ENCODE peak calls at places on chromosomes 13 and 19, in seven cellular contexts. M is transverse colon, L is retinal pigment epithelial cell, T is progenitor cell of endocrine pancreas, I is A673, F is HFF-Myc, V is ascending aorta. K is an unnamed sample.

GRCh38 chr13:61954092-61954491 is 538.4 kb upstream of the PCDH20 start:
- DNase-seq in M (no peak), L (peak; percentile 17), T (no peak), I (peak; percentile 67), F (no peak), V (no peak), K (no peak)

GRCh38 chr19:6593651-6594416 is 2.9 kb upstream of the CD70 start:
- DNase-seq in M (no peak), L (no peak), T (no peak), I (peak; percentile 24), F (no peak), V (no peak), K (no peak)

GRCh38 chr13:106533101-106533939 is 2.1 kb downstream of the EFNB2 start:
- DNase-seq in M (peak; percentile 89), L (no peak), T (peak; percentile 76), I (peak; percentile 13), F (no peak), V (no peak), K (peak; percentile 31)

GRCh38 chr19:30093966-30094770 is 152.1 kb downstream of the URI1 start:
- DNase-seq in M (no peak), L (no peak), T (no peak), I (no peak), F (no peak), V (no peak), K (no peak)

GRCh38 chr13:57633141-57633949 is 1.8 kb downstream of the PCDH17 start:
- DNase-seq in M (peak; percentile 13), L (no peak), T (peak; percentile 52), I (no peak), F (no peak), V (no peak), K (no peak)

GRCh38 chr19:34793562-34793961 is 20.5 kb upstream of the ZNF599 start:
- DNase-seq in M (no peak), L (no peak), T (no peak), I (peak; percentile 3), F (no peak), V (no peak), K (no peak)

GRCh38 chr19:48512504-48513288 is 1.1 kb upstream of the LMTK3 start:
- DNase-seq in M (no peak), L (no peak), T (no peak), I (no peak), F (no peak), V (no peak), K (no peak)

GRCh38 chr19:15292847-15293582 is 39.3 kb downstream of the BRD4 start:
- DNase-seq in M (no peak), L (no peak), T (no peak), I (no peak), F (no peak), V (no peak), K (no peak)

GRCh38 chr19:39296906-39297305 is 699 bp downstream of the IFNL1 start:
- DNase-seq in M (no peak), L (no peak), T (no peak), I (no peak), F (no peak), V (no peak), K (no peak)

GRCh38 chr19:28820289-28820688 is 392.7 kb downstream of the UQCRFS1 start:
- DNase-seq in M (no peak), L (no peak), T (no peak), I (no peak), F (no peak), V (no peak), K (no peak)
- TF ChIP-seq CTCF in M (no peak), L (no peak), T (no peak), I (no peak), F (no peak), V (no peak), K (no peak)

GRCh38 chr13:32538621-32539246 is at the start of gene N4BP2L2:
- DNase-seq in M (peak; percentile 94), L (peak; percentile 96), T (peak; percentile 76), I (peak; percentile 99), F (peak; percentile 96), V (peak; percentile 84), K (peak; percentile 77)
- TF ChIP-seq CTCF in M (no peak), L (peak; percentile 52), T (no peak), I (peak; percentile 71), F (peak; percentile 34), V (peak; percentile 9), K (no peak)

DNA sequence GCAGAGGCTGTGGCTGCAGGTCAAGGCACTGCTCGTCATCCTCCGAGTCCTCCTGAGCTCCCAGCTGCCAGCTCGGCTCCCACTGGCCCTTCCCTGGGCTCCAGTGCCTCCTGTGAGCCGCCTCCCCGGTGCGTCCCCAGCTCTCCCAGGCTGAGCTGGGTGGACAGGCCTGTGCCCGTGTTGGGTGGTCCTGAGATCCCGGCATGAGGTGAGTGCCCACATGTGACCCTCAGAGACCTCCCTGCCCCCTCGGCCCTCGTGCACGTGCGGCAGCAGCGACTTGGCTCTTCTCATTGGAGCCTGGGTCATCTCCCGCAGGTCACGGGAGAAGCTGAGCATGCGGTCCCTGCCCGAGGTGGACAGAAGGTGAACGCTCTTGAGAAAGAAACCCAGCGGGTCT is 15.4 kb downstream of the ADAT3 start:
- DNase-seq in M (no peak), L (no peak), T (no peak), I (no peak), F (no peak), V (no peak), K (no peak)
- TF ChIP-seq CTCF in M (no peak), L (no peak), T (no peak), I (no peak), F (no peak), V (no peak), K (no peak)

GRCh38 chr19:41897820-41898219 is 14.8 kb downstream of the ARHGEF1 start:
- DNase-seq in M (no peak), L (no peak), T (no peak), I (no peak), F (no peak), V (no peak), K (no peak)

GRCh38 chr19:41896581-41896942 is 13.6 kb downstream of the ARHGEF1 start:
- DNase-seq in M (no peak), L (no peak), T (no peak), I (no peak), F (no peak), V (no peak), K (no peak)

GRCh38 chr19:41897181-41897580 is 14.2 kb downstream of the ARHGEF1 start:
- DNase-seq in M (no peak), L (no peak), T (no peak), I (no peak), F (no peak), V (no peak), K (no peak)

GRCh38 chr19:41894350-41894749 is 11.4 kb downstream of the ARHGEF1 start:
- DNase-seq in M (no peak), L (no peak), T (no peak), I (no peak), F (no peak), V (no peak), K (no peak)

DNA sequence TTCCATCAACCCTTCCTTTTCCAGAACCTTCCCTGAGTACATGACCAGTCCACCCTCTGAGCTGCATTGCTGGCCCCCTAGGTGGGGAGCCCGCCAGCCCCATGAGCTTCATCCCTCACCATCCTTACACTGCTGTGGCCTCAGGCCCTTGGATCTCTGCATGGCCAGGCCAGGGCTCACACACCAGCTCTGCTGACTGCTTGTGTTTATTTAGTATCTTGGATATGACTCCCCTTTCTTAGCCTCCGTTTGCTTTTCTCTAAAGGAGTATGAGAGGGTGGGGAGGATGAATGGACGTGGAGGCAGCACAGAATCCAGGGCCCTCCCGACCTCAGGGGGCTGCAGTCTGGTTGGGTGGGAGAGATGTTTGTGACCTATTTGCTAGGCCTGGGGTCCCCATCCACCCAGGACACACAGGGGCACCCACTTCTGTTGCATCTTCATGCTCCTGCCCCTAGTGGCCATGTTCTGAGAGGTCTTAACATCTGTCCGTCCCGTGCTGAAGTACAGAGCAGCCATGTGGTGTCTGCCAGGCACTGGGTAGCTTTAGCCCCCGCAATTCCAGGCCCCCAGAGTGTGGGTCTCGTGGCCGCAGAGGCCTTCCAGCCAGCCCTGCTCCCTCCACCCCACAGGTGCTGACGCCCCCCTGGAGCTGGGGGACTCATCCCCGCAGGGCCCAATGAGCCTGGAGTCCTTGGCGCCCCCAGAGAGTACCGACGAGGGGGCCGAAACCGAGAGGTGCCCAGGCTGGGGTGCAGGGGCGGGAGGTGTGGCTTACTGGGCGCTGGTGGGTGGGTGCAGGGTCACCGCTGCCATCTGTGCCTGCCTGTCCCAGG is 13.0 kb downstream of the ARHGEF1 start:
- DNase-seq in M (no peak), L (no peak), T (no peak), I (no peak), F (no peak), V (no peak), K (no peak)
- TF ChIP-seq CTCF in M (no peak), L (peak; percentile 31), T (peak; percentile 48), I (peak; percentile 42), F (peak; percentile 47), V (no peak), K (no peak)

GRCh38 chr13:48066310-48066989 is 28.5 kb downstream of the MED4 start:
- DNase-seq in M (no peak), L (no peak), T (no peak), I (no peak), F (peak; percentile 63), V (no peak), K (no peak)

GRCh38 chr13:48069573-48069972 is 25.3 kb downstream of the MED4 start:
- DNase-seq in M (no peak), L (no peak), T (no peak), I (no peak), F (no peak), V (no peak), K (no peak)

GRCh38 chr13:48068952-48069351 is 26.0 kb downstream of the MED4 start:
- DNase-seq in M (no peak), L (no peak), T (no peak), I (no peak), F (no peak), V (no peak), K (no peak)

GRCh38 chr13:48070942-48071341 is 24.0 kb downstream of the MED4 start:
- DNase-seq in M (no peak), L (no peak), T (no peak), I (no peak), F (no peak), V (no peak), K (no peak)

GRCh38 chr13:48068036-48068435 is 26.9 kb downstream of the MED4 start:
- DNase-seq in M (no peak), L (no peak), T (no peak), I (no peak), F (no peak), V (no peak), K (no peak)
- TF ChIP-seq CTCF in M (no peak), L (no peak), T (no peak), I (no peak), F (no peak), V (no peak), K (no peak)

DNA sequence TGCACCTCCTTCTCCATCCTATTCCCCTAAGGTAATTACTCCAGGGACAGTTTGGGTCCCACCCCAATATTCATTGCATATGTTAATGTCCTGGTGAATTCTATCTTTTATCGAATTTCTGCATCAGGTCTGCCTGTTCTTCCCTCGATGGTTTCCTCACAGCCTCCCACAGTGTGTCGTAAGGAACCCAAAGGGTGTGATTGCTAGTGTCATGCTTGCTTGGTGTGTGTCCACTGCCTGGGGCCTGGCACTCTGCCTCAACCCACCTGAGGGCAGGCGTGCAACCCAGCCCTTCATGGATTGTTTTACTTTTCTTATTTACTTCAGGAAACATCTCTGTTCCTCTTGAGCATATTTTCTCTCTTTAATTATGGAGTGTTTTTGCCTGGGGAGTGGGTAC is 60.2 kb upstream of the CYSLTR2 start:
- DNase-seq in M (no peak), L (no peak), T (no peak), I (no peak), F (no peak), V (no peak), K (no peak)
- TF ChIP-seq CTCF in M (no peak), L (no peak), T (no peak), I (no peak), F (no peak), V (no peak), K (no peak)